ENCODE peak calls at places on chromosomes 11 and 22, in seven cellular contexts. One of them, this sample, is unnamed. For H3K4me1, the result is how much of the 10 kb centered on the place peaks cover.

GRCh38 chr22:26056455-26056854 is 112.8 kb upstream of the SEZ6L start:
- DNase-seq in esophagus muscularis mucosa: no peak
- DNase-seq in body of pancreas: no peak
- DNase-seq in DND-41: no peak
- DNase-seq in lung: no peak
- DNase-seq in Peyer's patch: no peak
- DNase-seq in mucosa of descending colon: no peak
- DNase-seq in this sample: no peak

GRCh38 chr11:7511405-7511804 is 2.4 kb upstream of the PPFIBP2 start:
- DNase-seq in body of pancreas: peak
- DNase-seq in mucosa of descending colon: peak
- DNase-seq in DND-41: no peak
- DNase-seq in Peyer's patch: no peak
- DNase-seq in lung: no peak
- DNase-seq in esophagus muscularis mucosa: no peak
- DNase-seq in this sample: no peak

GRCh38 chr11:39461065-39461464 is 1998.4 kb downstream of the LRRC4C start:
- DNase-seq in esophagus muscularis mucosa: no peak
- DNase-seq in lung: no peak
- DNase-seq in body of pancreas: no peak
- DNase-seq in mucosa of descending colon: no peak
- DNase-seq in DND-41: no peak
- DNase-seq in Peyer's patch: no peak
- DNase-seq in this sample: no peak

GRCh38 chr11:60161766-60162165 is 21.1 kb downstream of the MS4A6A start:
- DNase-seq in DND-41: no peak
- DNase-seq in Peyer's patch: no peak
- DNase-seq in body of pancreas: no peak
- DNase-seq in esophagus muscularis mucosa: no peak
- DNase-seq in lung: no peak
- DNase-seq in mucosa of descending colon: no peak
- DNase-seq in this sample: no peak

GRCh38 chr11:81644239-81644840 is 1089.3 kb downstream of the FAM181B start:
- DNase-seq in Peyer's patch: no peak
- DNase-seq in DND-41: peak
- DNase-seq in esophagus muscularis mucosa: no peak
- DNase-seq in body of pancreas: peak
- DNase-seq in mucosa of descending colon: peak
- DNase-seq in lung: no peak
- DNase-seq in this sample: no peak

GRCh38 chr11:96875772-96876171 is 486.0 kb downstream of the JRKL start:
- DNase-seq in DND-41: no peak
- DNase-seq in mucosa of descending colon: no peak
- DNase-seq in lung: no peak
- DNase-seq in body of pancreas: no peak
- DNase-seq in Peyer's patch: no peak
- DNase-seq in esophagus muscularis mucosa: no peak
- DNase-seq in this sample: no peak

GRCh38 chr11:18715476-18715875 is 10.5 kb downstream of the IGSF22 start:
- DNase-seq in lung: no peak
- DNase-seq in body of pancreas: no peak
- DNase-seq in mucosa of descending colon: no peak
- DNase-seq in esophagus muscularis mucosa: no peak
- DNase-seq in DND-41: no peak
- DNase-seq in Peyer's patch: no peak
- DNase-seq in this sample: no peak

GRCh38 chr22:30947163-30947820 is 21.3 kb downstream of the MORC2 start:
- DNase-seq in esophagus muscularis mucosa: peak
- DNase-seq in DND-41: no peak
- DNase-seq in lung: no peak
- DNase-seq in mucosa of descending colon: peak
- DNase-seq in Peyer's patch: no peak
- DNase-seq in body of pancreas: no peak
- DNase-seq in this sample: no peak

GRCh38 chr22:29689201-29689871 is 30.5 kb upstream of the CABP7 start:
- DNase-seq in lung: no peak
- DNase-seq in body of pancreas: no peak
- DNase-seq in mucosa of descending colon: no peak
- DNase-seq in DND-41: no peak
- DNase-seq in Peyer's patch: no peak
- DNase-seq in esophagus muscularis mucosa: no peak
- DNase-seq in this sample: no peak

GRCh38 chr22:40855960-40856512 is 403 bp downstream of the ST13 start:
- DNase-seq in esophagus muscularis mucosa: no peak
- DNase-seq in DND-41: no peak
- DNase-seq in Peyer's patch: peak
- DNase-seq in lung: no peak
- DNase-seq in mucosa of descending colon: no peak
- DNase-seq in body of pancreas: peak
- DNase-seq in this sample: no peak

GRCh38 chr11:12556788-12557384 is 117.3 kb upstream of the TEAD1 start:
- DNase-seq in body of pancreas: peak
- DNase-seq in DND-41: no peak
- DNase-seq in lung: peak
- DNase-seq in esophagus muscularis mucosa: peak
- DNase-seq in mucosa of descending colon: peak
- DNase-seq in Peyer's patch: no peak
- DNase-seq in this sample: peak

GRCh38 chr11:134624166-134624920 is 212.3 kb upstream of the B3GAT1 start:
- DNase-seq in lung: no peak
- DNase-seq in body of pancreas: no peak
- DNase-seq in DND-41: no peak
- DNase-seq in esophagus muscularis mucosa: no peak
- DNase-seq in mucosa of descending colon: no peak
- DNase-seq in Peyer's patch: no peak
- DNase-seq in this sample: no peak

GRCh38 chr11:133536198-133536597 is 3.9 kb upstream of the OPCML start:
- DNase-seq in Peyer's patch: no peak
- DNase-seq in DND-41: no peak
- DNase-seq in esophagus muscularis mucosa: no peak
- DNase-seq in mucosa of descending colon: no peak
- DNase-seq in body of pancreas: no peak
- DNase-seq in lung: no peak
- DNase-seq in this sample: no peak

GRCh38 chr22:22933807-22934542 is 46.4 kb downstream of the IGLL5 start:
- DNase-seq in lung: no peak
- DNase-seq in mucosa of descending colon: no peak
- DNase-seq in esophagus muscularis mucosa: no peak
- DNase-seq in DND-41: no peak
- DNase-seq in Peyer's patch: no peak
- DNase-seq in body of pancreas: no peak
- DNase-seq in this sample: no peak

GRCh38 chr11:35919244-35919643 is 24.6 kb upstream of the LDLRAD3 start:
- DNase-seq in mucosa of descending colon: no peak
- DNase-seq in body of pancreas: no peak
- DNase-seq in lung: no peak
- DNase-seq in esophagus muscularis mucosa: no peak
- DNase-seq in DND-41: no peak
- DNase-seq in Peyer's patch: no peak
- DNase-seq in this sample: no peak

GRCh38 chr11:68581901-68582300 is 102.4 kb upstream of the GAL start:
- DNase-seq in esophagus muscularis mucosa: no peak
- DNase-seq in body of pancreas: no peak
- DNase-seq in Peyer's patch: no peak
- DNase-seq in lung: no peak
- DNase-seq in mucosa of descending colon: no peak
- DNase-seq in DND-41: no peak
- DNase-seq in this sample: no peak
- H3K4me1 ChIP-seq in esophagus muscularis mucosa: under half
- H3K4me1 ChIP-seq in body of pancreas: under half
- H3K4me1 ChIP-seq in Peyer's patch: under half
- H3K4me1 ChIP-seq in lung: under half
- H3K4me1 ChIP-seq in mucosa of descending colon: under half
- H3K4me1 ChIP-seq in DND-41: under half
- H3K4me1 ChIP-seq in this sample: under half

GRCh38 chr22:38455063-38455529 is at the start of gene KCNJ4:
- DNase-seq in esophagus muscularis mucosa: no peak
- DNase-seq in DND-41: no peak
- DNase-seq in lung: no peak
- DNase-seq in mucosa of descending colon: no peak
- DNase-seq in body of pancreas: no peak
- DNase-seq in Peyer's patch: no peak
- DNase-seq in this sample: no peak

GRCh38 chr22:38456841-38457699 is 2.1 kb upstream of the KCNJ4 start:
- DNase-seq in body of pancreas: no peak
- DNase-seq in esophagus muscularis mucosa: no peak
- DNase-seq in lung: no peak
- DNase-seq in mucosa of descending colon: no peak
- DNase-seq in Peyer's patch: no peak
- DNase-seq in DND-41: no peak
- DNase-seq in this sample: no peak

GRCh38 chr22:38454361-38455062 is 487 bp downstream of the KCNJ4 start:
- DNase-seq in DND-41: no peak
- DNase-seq in lung: no peak
- DNase-seq in body of pancreas: no peak
- DNase-seq in Peyer's patch: no peak
- DNase-seq in mucosa of descending colon: no peak
- DNase-seq in esophagus muscularis mucosa: no peak
- DNase-seq in this sample: no peak

GRCh38 chr22:38455530-38456271 is 702 bp upstream of the KCNJ4 start:
- DNase-seq in lung: no peak
- DNase-seq in DND-41: peak
- DNase-seq in Peyer's patch: no peak
- DNase-seq in mucosa of descending colon: no peak
- DNase-seq in esophagus muscularis mucosa: no peak
- DNase-seq in body of pancreas: no peak
- DNase-seq in this sample: no peak

GRCh38 chr22:38456272-38456837 is 1.4 kb upstream of the KCNJ4 start:
- DNase-seq in lung: no peak
- DNase-seq in body of pancreas: no peak
- DNase-seq in DND-41: no peak
- DNase-seq in Peyer's patch: no peak
- DNase-seq in esophagus muscularis mucosa: no peak
- DNase-seq in mucosa of descending colon: no peak
- DNase-seq in this sample: no peak
- TF ChIP-seq CTCF in lung: no peak
- TF ChIP-seq CTCF in body of pancreas: no peak
- TF ChIP-seq CTCF in DND-41: no peak
- TF ChIP-seq CTCF in Peyer's patch: no peak
- TF ChIP-seq CTCF in esophagus muscularis mucosa: no peak
- TF ChIP-seq CTCF in mucosa of descending colon: no peak
- TF ChIP-seq CTCF in this sample: no peak

DNA sequence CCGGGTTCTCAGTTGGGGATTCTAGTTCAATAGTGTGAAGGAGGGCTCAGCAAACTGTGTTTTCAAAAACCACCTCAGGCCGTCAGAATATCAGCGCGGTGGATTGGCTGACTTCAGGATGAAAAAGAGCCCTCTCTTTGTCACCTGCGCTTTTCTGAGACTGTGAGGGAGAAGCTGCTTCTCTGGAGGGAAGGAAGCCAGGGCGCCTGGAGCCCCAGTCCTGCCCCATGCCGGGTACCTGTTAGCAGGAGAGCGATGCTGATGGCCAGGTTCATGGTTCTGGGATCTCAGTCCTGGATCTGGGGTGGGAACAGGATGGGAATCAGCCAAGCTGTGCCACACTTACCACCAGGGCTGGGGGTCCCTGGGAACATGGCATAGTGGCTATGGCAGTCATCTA is 2.3 kb downstream of the THY1 start:
- DNase-seq in esophagus muscularis mucosa: no peak
- DNase-seq in DND-41: no peak
- DNase-seq in mucosa of descending colon: no peak
- DNase-seq in body of pancreas: no peak
- DNase-seq in lung: no peak
- DNase-seq in Peyer's patch: no peak
- DNase-seq in this sample: no peak
- H3K4me3 ChIP-seq in esophagus muscularis mucosa: no peak
- H3K4me3 ChIP-seq in DND-41: no peak
- H3K4me3 ChIP-seq in mucosa of descending colon: no peak
- H3K4me3 ChIP-seq in body of pancreas: no peak
- H3K4me3 ChIP-seq in lung: no peak
- H3K4me3 ChIP-seq in Peyer's patch: no peak
- H3K4me3 ChIP-seq in this sample: no peak

GRCh38 chr22:43926349-43926710 is 2.7 kb downstream of the PNPLA3 start:
- DNase-seq in body of pancreas: no peak
- DNase-seq in lung: no peak
- DNase-seq in mucosa of descending colon: no peak
- DNase-seq in DND-41: no peak
- DNase-seq in Peyer's patch: no peak
- DNase-seq in esophagus muscularis mucosa: no peak
- DNase-seq in this sample: no peak
- H3K4me1 ChIP-seq in body of pancreas: under half
- H3K4me1 ChIP-seq in lung: under half
- H3K4me1 ChIP-seq in mucosa of descending colon: under half
- H3K4me1 ChIP-seq in DND-41: under half
- H3K4me1 ChIP-seq in Peyer's patch: under half
- H3K4me1 ChIP-seq in esophagus muscularis mucosa: under half
- H3K4me1 ChIP-seq in this sample: under half

GRCh38 chr11:124676386-124676785 is 2.7 kb downstream of the SPA17 start:
- DNase-seq in DND-41: no peak
- DNase-seq in lung: peak
- DNase-seq in esophagus muscularis mucosa: no peak
- DNase-seq in Peyer's patch: no peak
- DNase-seq in body of pancreas: peak
- DNase-seq in mucosa of descending colon: peak
- DNase-seq in this sample: no peak
- TF ChIP-seq CTCF in DND-41: no peak
- TF ChIP-seq CTCF in lung: no peak
- TF ChIP-seq CTCF in esophagus muscularis mucosa: no peak
- TF ChIP-seq CTCF in Peyer's patch: no peak
- TF ChIP-seq CTCF in body of pancreas: no peak
- TF ChIP-seq CTCF in mucosa of descending colon: no peak
- TF ChIP-seq CTCF in this sample: no peak

DNA sequence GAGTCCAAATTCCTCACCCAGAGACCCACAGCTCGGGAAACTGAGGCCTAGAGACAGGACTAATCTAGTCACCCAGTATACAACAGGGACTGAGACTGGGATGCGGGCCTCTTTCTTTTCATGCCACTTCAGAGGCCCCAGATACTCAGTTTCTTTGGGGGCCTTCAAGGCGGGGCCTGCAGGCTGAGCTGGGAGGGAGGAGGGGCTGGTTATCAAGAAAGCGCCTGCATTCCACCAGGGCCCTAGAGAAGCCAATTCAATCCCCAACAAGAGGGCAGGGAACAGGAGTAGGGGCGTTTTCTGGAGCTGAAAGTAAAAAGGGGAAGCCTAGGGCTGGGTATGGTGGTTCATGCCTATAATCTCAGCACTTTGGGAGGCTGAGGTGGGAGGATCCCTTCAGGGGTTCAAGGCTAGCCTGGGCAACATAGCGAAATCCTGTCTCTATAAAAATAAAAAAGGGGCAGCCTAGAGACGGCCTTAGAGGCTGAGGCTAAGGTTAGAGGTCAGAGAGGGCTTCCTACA is 1.6 kb downstream of the ATG2A start:
- DNase-seq in esophagus muscularis mucosa: no peak
- DNase-seq in lung: no peak
- DNase-seq in mucosa of descending colon: no peak
- DNase-seq in body of pancreas: no peak
- DNase-seq in Peyer's patch: no peak
- DNase-seq in DND-41: no peak
- DNase-seq in this sample: no peak
- H3K4me3 ChIP-seq in esophagus muscularis mucosa: peak
- H3K4me3 ChIP-seq in lung: no peak
- H3K4me3 ChIP-seq in mucosa of descending colon: no peak
- H3K4me3 ChIP-seq in body of pancreas: no peak
- H3K4me3 ChIP-seq in Peyer's patch: peak
- H3K4me3 ChIP-seq in DND-41: peak
- H3K4me3 ChIP-seq in this sample: peak

This sample was measured in suprapubic skin.